ENCODE peak calls at places on chromosomes 16 and 17, in nine cellular contexts. N, O, M, A, U, L, G, H and R are unnamed samples.
A peak's percentile ranks its signal among the peaks of the same experiment; 100 is the strongest.

GRCh38 chr16:27048316-27048715 is 18.4 kb upstream of the C16orf82 start:
- DNase-seq in N (no peak), O (no peak), M (no peak), A (no peak), U (no peak), L (no peak), G (no peak), H (no peak), R (no peak)

GRCh38 chr17:9389116-9389515 is 186.5 kb downstream of the STX8 start:
- DNase-seq in N (no peak), O (no peak), M (no peak), A (peak; percentile 40), U (peak; percentile 13), L (no peak), G (peak; percentile 42), H (peak; percentile 71), R (no peak)

GRCh38 chr17:81576621-81577277 is 24.6 kb upstream of the FAAP100 start:
- DNase-seq in N (no peak), O (no peak), M (no peak), A (peak; percentile 99), U (no peak), L (no peak), G (no peak), H (no peak), R (no peak)

GRCh38 chr16:53888222-53888621 is 184.3 kb downstream of the FTO start:
- DNase-seq in N (no peak), O (no peak), M (no peak), A (no peak), U (no peak), L (no peak), G (no peak), H (no peak), R (no peak)

GRCh38 chr17:45578516-45579455 is 88.3 kb upstream of the PLEKHM1 start:
- DNase-seq in N (no peak), O (no peak), M (no peak), A (no peak), U (no peak), L (no peak), G (no peak), H (no peak), R (peak; percentile 22)

GRCh38 chr16:77807-78443 is at the start of gene MPG:
- DNase-seq in N (peak; percentile 90), O (peak; percentile 81), M (peak; percentile 51), A (peak; percentile 98), U (peak; percentile 67), L (peak; percentile 70), G (peak; percentile 83), H (no peak), R (peak; percentile 75)

GRCh38 chr17:75549246-75550138 is 24.0 kb downstream of the LLGL2 start:
- DNase-seq in N (peak; percentile 87), O (no peak), M (peak; percentile 78), A (peak; percentile 74), U (peak; percentile 98), L (no peak), G (peak; percentile 95), H (no peak), R (no peak)

GRCh38 chr16:57388359-57389086 is 16.0 kb upstream of the CCL17 start:
- DNase-seq in N (no peak), O (no peak), M (no peak), A (no peak), U (no peak), L (no peak), G (no peak), H (no peak), R (no peak)

GRCh38 chr17:80130992-80131391 is 15.9 kb downstream of the EIF4A3 start:
- DNase-seq in N (no peak), O (no peak), M (no peak), A (no peak), U (no peak), L (no peak), G (no peak), H (no peak), R (no peak)

GRCh38 chr16:74225278-74225677 is 71.3 kb upstream of the PSMD7 start:
- DNase-seq in N (no peak), O (no peak), M (no peak), A (no peak), U (no peak), L (no peak), G (no peak), H (no peak), R (no peak)

GRCh38 chr16:75854117-75854516 is 127.8 kb upstream of the CPHXL start:
- DNase-seq in N (no peak), O (no peak), M (no peak), A (no peak), U (no peak), L (no peak), G (no peak), H (no peak), R (no peak)

GRCh38 chr17:34610506-34610905 is 31.1 kb downstream of the TMEM132E start:
- DNase-seq in N (no peak), O (no peak), M (no peak), A (no peak), U (no peak), L (no peak), G (no peak), H (no peak), R (no peak)

GRCh38 chr17:76467809-76468633 is 618 bp downstream of the AANAT start:
- DNase-seq in N (no peak), O (no peak), M (no peak), A (no peak), U (no peak), L (no peak), G (no peak), H (no peak), R (no peak)

GRCh38 chr16:71927383-71927782 is 32.1 kb downstream of the IST1 start:
- DNase-seq in N (peak; percentile 81), O (no peak), M (no peak), A (no peak), U (no peak), L (no peak), G (peak; percentile 48), H (peak; percentile 92), R (no peak)

GRCh38 chr16:65336169-65336568 is 214.3 kb upstream of the CDH11 start:
- DNase-seq in N (no peak), O (no peak), M (no peak), A (no peak), U (no peak), L (no peak), G (no peak), H (no peak), R (no peak)

GRCh38 chr16:31508706-31509523 is 724 bp upstream of the RUSF1 start:
- DNase-seq in N (no peak), O (no peak), M (peak; percentile 25), A (no peak), U (no peak), L (no peak), G (no peak), H (no peak), R (peak; percentile 38)

GRCh38 chr17:3827124-3827773 is 18.8 kb downstream of the NCBP3 start:
- DNase-seq in N (peak; percentile 64), O (peak; percentile 60), M (no peak), A (peak; percentile 75), U (peak; percentile 51), L (peak; percentile 45), G (peak; percentile 76), H (peak; percentile 43), R (peak; percentile 69)

GRCh38 chr17:70654706-70655105 is 485.4 kb downstream of the KCNJ2 start:
- DNase-seq in N (no peak), O (no peak), M (no peak), A (no peak), U (no peak), L (peak; percentile 8), G (no peak), H (no peak), R (no peak)

GRCh38 chr17:9409430-9409829 is 166.2 kb downstream of the STX8 start:
- DNase-seq in N (no peak), O (no peak), M (no peak), A (no peak), U (no peak), L (no peak), G (no peak), H (no peak), R (no peak)

GRCh38 chr16:24736758-24737157 is 7.3 kb downstream of the TNRC6A start:
- DNase-seq in N (no peak), O (no peak), M (no peak), A (no peak), U (no peak), L (no peak), G (no peak), H (no peak), R (peak; percentile 27)

GRCh38 chr16:70724146-70725023 is 38.5 kb upstream of the MTSS2 start:
- DNase-seq in N (no peak), O (no peak), M (no peak), A (no peak), U (no peak), L (no peak), G (peak; percentile 27), H (no peak), R (no peak)